ENCODE peak calls at places on chromosomes 11 and 22, in seven cellular contexts. S, W, D, Z, N, J and B are unnamed samples.

GRCh38 chr11:132402056-132402684 is 1031.8 kb downstream of the NTM start:
- DNase-seq in D (peak; percentile 42), S (no peak), Z (peak; percentile 53), J (peak; percentile 32), N (no peak), W (no peak), B (peak; percentile 25)

GRCh38 chr11:64594159-64594939 is 3.3 kb downstream of the SLC22A12 start:
- DNase-seq in N (peak; percentile 19), J (no peak), Z (no peak), W (no peak), S (no peak), D (no peak), B (no peak)

GRCh38 chr11:115920841-115921480 is 416.7 kb upstream of the CADM1 start:
- DNase-seq in Z (no peak), S (no peak), W (no peak), N (no peak), J (no peak), D (no peak), B (no peak)

GRCh38 chr11:57546869-57547518 is 9.6 kb downstream of the SMTNL1 start:
- DNase-seq in W (no peak), N (no peak), Z (no peak), J (no peak), D (no peak), S (no peak), B (no peak)

GRCh38 chr11:46952553-46952952 is 16.0 kb downstream of the CSTPP1 start:
- DNase-seq in N (no peak), D (no peak), Z (no peak), S (no peak), W (no peak), J (no peak), B (no peak)

GRCh38 chr11:112834277-112834755 is 126.9 kb upstream of the NCAM1 start:
- DNase-seq in Z (peak; percentile 74), N (peak; percentile 53), J (no peak), S (peak; percentile 55), D (peak; percentile 11), W (peak; percentile 61), B (peak; percentile 89)

GRCh38 chr22:36012332-36012731 is 16.3 kb downstream of the RBFOX2 start:
- DNase-seq in N (no peak), S (no peak), D (no peak), Z (no peak), W (no peak), J (no peak), B (no peak)

GRCh38 chr22:47293368-47294221 is 531.1 kb downstream of the TBC1D22A start:
- DNase-seq in J (no peak), D (no peak), Z (no peak), S (peak; percentile 5), N (no peak), W (no peak), B (no peak)

GRCh38 chr11:1561266-1561665 is 10.8 kb downstream of the DUSP8 start:
- DNase-seq in Z (no peak), J (no peak), S (no peak), W (no peak), D (no peak), N (peak; percentile 45), B (no peak)

GRCh38 chr22:35930933-35931332 is 97.7 kb downstream of the RBFOX2 start:
- DNase-seq in S (no peak), N (no peak), J (no peak), W (no peak), D (peak; percentile 89), Z (no peak), B (no peak)

GRCh38 chr22:28899199-28899853 is 16.0 kb downstream of the ZNRF3 start:
- DNase-seq in N (no peak), Z (no peak), W (no peak), J (peak; percentile 51), S (no peak), D (no peak), B (no peak)

GRCh38 chr11:110433393-110434333 is 3.9 kb downstream of the FDX1 start:
- DNase-seq in Z (no peak), W (no peak), N (no peak), S (no peak), D (peak; percentile 64), J (peak; percentile 47), B (no peak)

GRCh38 chr11:5625281-5625680 is 480 bp downstream of the TRIM34 start:
- DNase-seq in Z (no peak), W (no peak), N (no peak), S (no peak), D (no peak), J (no peak), B (no peak)

GRCh38 chr11:35484435-35484834 is 41.0 kb downstream of the PAMR1 start:
- DNase-seq in J (no peak), W (no peak), N (no peak), S (no peak), Z (no peak), D (peak; percentile 80), B (no peak)

GRCh38 chr11:71420455-71421241 is 27.5 kb downstream of the DHCR7 start:
- DNase-seq in Z (peak; percentile 36), S (peak; percentile 63), D (peak; percentile 63), J (no peak), W (no peak), N (no peak), B (peak; percentile 19)

GRCh38 chr11:3123316-3123715 is 41.8 kb downstream of the OSBPL5 start:
- DNase-seq in Z (peak; percentile 62), N (peak; percentile 82), D (peak; percentile 59), J (no peak), S (no peak), W (peak; percentile 79), B (peak; percentile 77)

GRCh38 chr11:106001304-106002012 is 20.6 kb downstream of the MSANTD4 start:
- DNase-seq in J (no peak), S (no peak), N (no peak), Z (no peak), D (no peak), W (no peak), B (no peak)

GRCh38 chr11:111359223-111360149 is 19.6 kb downstream of the POU2AF1 start:
- DNase-seq in D (no peak), N (no peak), S (no peak), W (no peak), J (no peak), Z (no peak), B (no peak)

GRCh38 chr22:24601217-24602104 is 1.5 kb upstream of the GGT1 start:
- DNase-seq in N (no peak), D (no peak), J (no peak), S (peak; percentile 92), Z (no peak), W (no peak), B (peak; percentile 88)

GRCh38 chr22:29635734-29636357 is 32.4 kb downstream of the NF2 start:
- DNase-seq in N (no peak), Z (no peak), J (peak; percentile 38), D (peak; percentile 78), S (no peak), W (no peak), B (no peak)

GRCh38 chr22:25127274-25127673 is 72.4 kb upstream of the CRYBB3 start:
- DNase-seq in J (no peak), D (no peak), Z (no peak), N (no peak), W (no peak), S (no peak), B (no peak)

GRCh38 chr11:103920933-103921332 is 115.5 kb upstream of the DDI1 start:
- DNase-seq in J (no peak), D (no peak), W (no peak), N (no peak), S (no peak), Z (no peak), B (no peak)

GRCh38 chr11:103926990-103927389 is 109.5 kb upstream of the DDI1 start:
- DNase-seq in W (no peak), J (no peak), N (no peak), S (no peak), Z (no peak), D (no peak), B (no peak)

GRCh38 chr11:103924166-103925013 is 112.0 kb upstream of the DDI1 start:
- DNase-seq in S (no peak), W (no peak), N (no peak), J (no peak), Z (no peak), D (peak; percentile 72), B (no peak)

GRCh38 chr11:103920449-103920848 is 116.0 kb upstream of the DDI1 start:
- DNase-seq in W (no peak), S (no peak), D (peak; percentile 48), Z (no peak), N (no peak), J (no peak), B (no peak)

GRCh38 chr11:103923473-103923931 is 112.9 kb upstream of the DDI1 start:
- DNase-seq in D (peak; percentile 36), W (no peak), N (no peak), J (no peak), S (no peak), Z (no peak), B (no peak)
- H3K4me3 ChIP-seq in D (no peak overlapping the region), W (no peak overlapping the region), N (no peak overlapping the region), J (no peak overlapping the region), S (no peak overlapping the region), Z (no peak overlapping the region), B (no peak overlapping the region)

GRCh38 chr11:67287355-67288197 is 1.5 kb upstream of the ANKRD13D start:
- DNase-seq in Z (no peak), N (peak; percentile 43), S (no peak), W (peak; percentile 7), D (no peak), J (peak; percentile 43), B (peak; percentile 57)

GRCh38 chr11:67285541-67286498 is 3.3 kb upstream of the ANKRD13D start:
- DNase-seq in N (peak; percentile 55), J (no peak), Z (no peak), W (peak; percentile 27), S (no peak), D (no peak), B (peak; percentile 28)

GRCh38 chr11:67288198-67288451 is 978 bp upstream of the ANKRD13D start:
- DNase-seq in S (no peak), N (no peak), D (no peak), W (no peak), Z (no peak), J (no peak), B (no peak)

GRCh38 chr11:67284811-67285540 is 4.1 kb upstream of the ANKRD13D start:
- DNase-seq in J (no peak), D (no peak), N (peak; percentile 56), W (peak; percentile 12), Z (no peak), S (no peak), B (peak; percentile 54)

GRCh38 chr11:67286621-67287333 is 2.3 kb upstream of the ANKRD13D start:
- DNase-seq in N (peak; percentile 78), S (no peak), J (no peak), D (no peak), W (peak; percentile 25), Z (no peak), B (no peak)
- H3K4me3 ChIP-seq in N (no peak overlapping the region), S (no peak overlapping the region), J (peak overlapping the region; percentile 47), D (no peak overlapping the region), W (no peak overlapping the region), Z (no peak overlapping the region), B (no peak overlapping the region)

DNA sequence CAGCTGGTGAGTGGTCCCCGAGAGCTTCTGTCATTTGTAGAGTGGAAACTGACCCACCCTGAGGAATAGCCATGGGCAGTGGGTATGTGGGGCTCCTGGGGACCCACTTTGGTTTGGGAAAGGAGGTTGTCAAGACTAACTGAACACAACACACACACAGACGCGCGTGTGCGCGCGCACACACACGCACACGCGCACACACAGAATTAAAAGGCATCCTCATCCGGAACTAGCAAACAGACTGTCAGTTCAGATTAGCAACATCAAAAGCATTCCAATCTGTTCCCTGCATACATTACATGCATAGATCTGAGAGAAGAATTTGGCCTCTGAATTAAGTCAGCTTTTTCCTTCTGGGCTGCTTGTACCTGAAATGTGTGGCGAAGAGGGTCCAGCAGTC is 284.7 kb downstream of the ST3GAL4 start:
- DNase-seq in W (no peak), N (no peak), D (no peak), S (no peak), Z (no peak), J (no peak), B (no peak)
- H3K4me3 ChIP-seq in W (no peak overlapping the region), N (no peak overlapping the region), D (no peak overlapping the region), S (no peak overlapping the region), Z (no peak overlapping the region), J (no peak overlapping the region), B (no peak overlapping the region)

GRCh38 chr11:62885137-62885536 is 4.4 kb downstream of the SLC3A2 start:
- DNase-seq in D (no peak), Z (no peak), W (no peak), N (no peak), J (no peak), S (no peak), B (no peak)
- H3K4me3 ChIP-seq in D (peak overlapping the region; percentile 63), Z (peak overlapping the region; percentile 92), W (no peak overlapping the region), N (no peak overlapping the region), J (no peak overlapping the region), S (no peak overlapping the region), B (no peak overlapping the region)